ENCODE peak calls at places on chromosomes 7 and 10, in seven cellular contexts. J is GM13977; Q is fibroblast of mammary gland; O is activated CD4-positive, CD25-positive, alpha-beta regulatory T cell treated with anti-CD3 and anti-CD28 coated beads, Interleukin-2, amount 50 U/mL, for 72 hours; A is IMR-90; C is PC-3; Z is OCI-LY7. W is an unnamed sample.

GRCh38 chr10:19945275-19945674 is 129.0 kb downstream of the PLXDC2 start:
- DNase-seq in O (no peak), Z (no peak), C (no peak), A (no peak), Q (peak; percentile 8), J (no peak), W (no peak)

GRCh38 chr10:52308251-52309031 is 5.6 kb upstream of the DKK1 start:
- DNase-seq in O (no peak), J (peak; percentile 72), Q (peak; percentile 77), C (peak; percentile 94), A (peak; percentile 78), Z (peak; percentile 43), W (peak; percentile 62)

GRCh38 chr7:23285657-23286646 is 13.2 kb upstream of the MALSU1 start:
- DNase-seq in J (no peak), A (no peak), Q (no peak), Z (no peak), C (no peak), O (no peak), W (no peak)

GRCh38 chr10:2839081-2839725 is 228.1 kb upstream of the PFKP start:
- DNase-seq in Q (peak; percentile 7), J (peak; percentile 43), O (peak; percentile 39), Z (peak; percentile 24), A (peak; percentile 6), C (peak; percentile 52), W (peak; percentile 59)

GRCh38 chr10:79013406-79013805 is 55.4 kb upstream of the ZMIZ1 start:
- DNase-seq in A (no peak), C (no peak), J (no peak), Z (no peak), Q (no peak), O (no peak), W (no peak)

GRCh38 chr7:157496426-157497275 is 159.8 kb downstream of the DNAJB6 start:
- DNase-seq in Z (no peak), O (peak; percentile 26), J (no peak), A (no peak), C (no peak), Q (no peak), W (peak; percentile 2)

GRCh38 chr7:37081436-37081835 is 357.1 kb upstream of the AOAH start:
- DNase-seq in O (peak; percentile 35), C (no peak), Z (no peak), J (no peak), Q (peak; percentile 15), A (no peak), W (peak; percentile 42)

GRCh38 chr7:8190121-8190895 is 71.7 kb downstream of the ICA1 start:
- DNase-seq in Q (peak; percentile 62), C (peak; percentile 66), A (peak; percentile 54), O (peak; percentile 41), J (peak; percentile 63), Z (peak; percentile 74), W (peak; percentile 39)

GRCh38 chr7:26409636-26410035 is 118.0 kb downstream of the SNX10 start:
- DNase-seq in C (no peak), Z (no peak), O (no peak), J (no peak), A (no peak), Q (no peak), W (no peak)

GRCh38 chr10:113452146-113452545 is 100.7 kb upstream of the HABP2 start:
- DNase-seq in C (no peak), Z (no peak), J (no peak), A (no peak), Q (no peak), O (no peak), W (no peak)

GRCh38 chr7:155066417-155066950 is 3.6 kb upstream of the HTR5A start:
- DNase-seq in Z (no peak), J (no peak), C (peak; percentile 88), A (peak; percentile 79), O (no peak), Q (peak; percentile 69), W (peak; percentile 95)

GRCh38 chr7:128737441-128737840 is 1.7 kb upstream of the CALU start:
- DNase-seq in Z (no peak), C (no peak), J (no peak), A (no peak), O (no peak), Q (no peak), W (no peak)

GRCh38 chr10:30505543-30506298 is 71.7 kb downstream of the MAP3K8 start:
- DNase-seq in A (no peak), Z (no peak), Q (no peak), C (no peak), J (no peak), O (no peak), W (no peak)

GRCh38 chr7:142194201-142194600 is 63.7 kb downstream of the PRSS58 start:
- DNase-seq in Q (no peak), O (no peak), J (no peak), A (no peak), Z (no peak), C (peak; percentile 4), W (peak; percentile 74)

GRCh38 chr7:16826061-16826460 is 21.3 kb upstream of the AGR2 start:
- DNase-seq in J (no peak), O (no peak), C (no peak), Q (no peak), A (no peak), Z (no peak), W (no peak)

GRCh38 chr10:119268871-119269506 is 61.6 kb downstream of the GRK5 start:
- DNase-seq in Q (no peak), J (peak; percentile 80), A (peak; percentile 45), O (peak; percentile 43), C (no peak), Z (no peak), W (no peak)

GRCh38 chr10:682931-683447 is 6.5 kb downstream of the DIP2C start:
- DNase-seq in J (no peak), A (no peak), Q (no peak), O (no peak), Z (no peak), C (no peak), W (no peak)

GRCh38 chr10:118405933-118406332 is 63.8 kb upstream of the FAM204A start:
- DNase-seq in Q (peak; percentile 2), C (no peak), A (no peak), Z (no peak), O (no peak), J (no peak), W (no peak)

GRCh38 chr7:108001759-108002725 is 919 bp downstream of the LAMB1 start:
- DNase-seq in C (no peak), A (peak; percentile 41), J (peak; percentile 35), Q (peak; percentile 63), Z (no peak), O (no peak), W (peak; percentile 68)

GRCh38 chr10:126156012-126156411 is 232.3 kb downstream of the ADAM12 start:
- DNase-seq in Z (no peak), J (no peak), C (no peak), O (no peak), Q (no peak), A (no peak), W (no peak)

GRCh38 chr10:95208702-95209391 is 14.8 kb downstream of the ACSM6 start:
- DNase-seq in C (peak; percentile 33), O (no peak), Z (peak; percentile 42), Q (no peak), J (no peak), A (no peak), W (no peak)

GRCh38 chr10:74419491-74420466 is 268.8 kb downstream of the ADK start:
- DNase-seq in J (peak; percentile 21), C (peak; percentile 92), A (peak; percentile 19), Z (peak; percentile 46), O (no peak), Q (peak; percentile 43), W (no peak)

GRCh38 chr10:112601214-112602090 is 154.4 kb downstream of the VTI1A start:
- DNase-seq in C (peak; percentile 46), J (no peak), A (no peak), Z (no peak), O (no peak), Q (no peak), W (no peak)

GRCh38 chr7:91436655-91437054 is 172.4 kb downstream of the FZD1 start:
- DNase-seq in C (no peak), O (no peak), Z (no peak), J (no peak), A (no peak), Q (no peak), W (no peak)

GRCh38 chr10:114110174-114110972 is 63.6 kb downstream of the CCDC186 start:
- DNase-seq in J (no peak), C (peak; percentile 43), A (no peak), Q (peak; percentile 1), Z (peak; percentile 33), O (no peak), W (no peak)

GRCh38 chr10:73159038-73159648 is 8.7 kb downstream of the ECD start:
- DNase-seq in J (peak; percentile 42), Z (peak; percentile 64), Q (peak; percentile 66), O (peak; percentile 49), A (peak; percentile 55), C (peak; percentile 97), W (peak; percentile 8)

GRCh38 chr10:14723052-14723689 is 51.5 kb downstream of the FAM107B start:
- DNase-seq in J (no peak), Z (peak; percentile 59), Q (no peak), A (no peak), O (no peak), C (no peak), W (no peak)

GRCh38 chr10:71263376-71263775 is 51.0 kb downstream of the UNC5B start:
- DNase-seq in Q (no peak), A (no peak), J (no peak), C (no peak), O (no peak), Z (no peak), W (no peak)

GRCh38 chr7:16318463-16318862 is 102.9 kb downstream of the CRPPA start:
- DNase-seq in C (peak; percentile 2), A (no peak), J (no peak), Q (no peak), O (no peak), Z (no peak), W (no peak)

GRCh38 chr10:22988581-22989360 is 60.9 kb downstream of the ARMC3 start:
- DNase-seq in C (peak; percentile 73), Z (peak; percentile 74), J (peak; percentile 64), O (peak; percentile 58), A (peak; percentile 47), Q (peak; percentile 67), W (peak; percentile 45)

GRCh38 chr7:92685146-92686042 is 95.2 kb upstream of the FAM133B start:
- DNase-seq in Z (no peak), O (peak; percentile 42), J (no peak), A (no peak), Q (no peak), C (no peak), W (no peak)

GRCh38 chr10:92419740-92420553 is 129.0 kb downstream of the MARCHF5 start:
- DNase-seq in A (peak; percentile 31), Z (no peak), Q (peak; percentile 40), O (no peak), J (no peak), C (no peak), W (no peak)

GRCh38 chr7:141114141-141114664 is 40.3 kb downstream of the TMEM178B start:
- DNase-seq in Q (no peak), A (no peak), J (no peak), C (no peak), O (no peak), Z (no peak), W (no peak)

W was measured in Daoy.